ENCODE peak calls at places on chromosomes 13 and 19, in ten cellular contexts. One of them, this sample, is unnamed.

GRCh38 chr19:17718467-17718987 is 753 bp upstream of the MAP1S start:
- DNase-seq in heart right ventricle: no peak
- DNase-seq in dorsolateral prefrontal cortex: no peak
- DNase-seq in GM12864: no peak
- DNase-seq in thyroid gland: no peak
- DNase-seq in cardiac fibroblast: no peak
- DNase-seq in neural progenitor cell: peak
- DNase-seq in OCI-LY7: no peak
- DNase-seq in hepatocyte: no peak
- DNase-seq in transverse colon: no peak
- DNase-seq in this sample: no peak

GRCh38 chr13:49058761-49059160 is 83.0 kb downstream of the FNDC3A start:
- DNase-seq in heart right ventricle: no peak
- DNase-seq in dorsolateral prefrontal cortex: no peak
- DNase-seq in GM12864: no peak
- DNase-seq in thyroid gland: no peak
- DNase-seq in cardiac fibroblast: no peak
- DNase-seq in neural progenitor cell: no peak
- DNase-seq in OCI-LY7: no peak
- DNase-seq in hepatocyte: no peak
- DNase-seq in transverse colon: no peak
- DNase-seq in this sample: no peak

GRCh38 chr13:36244073-36244472 is 29.7 kb upstream of the SOHLH2 start:
- DNase-seq in heart right ventricle: no peak
- DNase-seq in dorsolateral prefrontal cortex: no peak
- DNase-seq in GM12864: no peak
- DNase-seq in thyroid gland: no peak
- DNase-seq in cardiac fibroblast: no peak
- DNase-seq in neural progenitor cell: no peak
- DNase-seq in OCI-LY7: no peak
- DNase-seq in hepatocyte: no peak
- DNase-seq in transverse colon: no peak
- DNase-seq in this sample: no peak

GRCh38 chr13:40438999-40439797 is 227.2 kb downstream of the FOXO1 start:
- DNase-seq in heart right ventricle: no peak
- DNase-seq in dorsolateral prefrontal cortex: no peak
- DNase-seq in GM12864: no peak
- DNase-seq in thyroid gland: no peak
- DNase-seq in cardiac fibroblast: peak
- DNase-seq in neural progenitor cell: no peak
- DNase-seq in OCI-LY7: peak
- DNase-seq in hepatocyte: peak
- DNase-seq in transverse colon: no peak
- DNase-seq in this sample: no peak

GRCh38 chr19:50252111-50252886 is 48.9 kb downstream of the MYH14 start:
- DNase-seq in heart right ventricle: no peak
- DNase-seq in dorsolateral prefrontal cortex: no peak
- DNase-seq in GM12864: no peak
- DNase-seq in thyroid gland: no peak
- DNase-seq in cardiac fibroblast: peak
- DNase-seq in neural progenitor cell: peak
- DNase-seq in OCI-LY7: peak
- DNase-seq in hepatocyte: no peak
- DNase-seq in transverse colon: peak
- DNase-seq in this sample: no peak

GRCh38 chr19:42528354-42529247 is at the start of gene CEACAM1:
- DNase-seq in heart right ventricle: peak
- DNase-seq in dorsolateral prefrontal cortex: no peak
- DNase-seq in GM12864: peak
- DNase-seq in thyroid gland: peak
- DNase-seq in cardiac fibroblast: peak
- DNase-seq in neural progenitor cell: no peak
- DNase-seq in OCI-LY7: peak
- DNase-seq in hepatocyte: peak
- DNase-seq in transverse colon: peak
- DNase-seq in this sample: no peak

GRCh38 chr19:49862411-49863253 is 4.7 kb downstream of the PNKP start:
- DNase-seq in heart right ventricle: no peak
- DNase-seq in dorsolateral prefrontal cortex: no peak
- DNase-seq in GM12864: no peak
- DNase-seq in thyroid gland: peak
- DNase-seq in cardiac fibroblast: no peak
- DNase-seq in neural progenitor cell: peak
- DNase-seq in OCI-LY7: peak
- DNase-seq in hepatocyte: no peak
- DNase-seq in transverse colon: no peak
- DNase-seq in this sample: no peak

GRCh38 chr13:30045916-30046704 is 195.7 kb upstream of the UBL3 start:
- DNase-seq in heart right ventricle: no peak
- DNase-seq in dorsolateral prefrontal cortex: no peak
- DNase-seq in GM12864: no peak
- DNase-seq in thyroid gland: no peak
- DNase-seq in cardiac fibroblast: peak
- DNase-seq in neural progenitor cell: no peak
- DNase-seq in OCI-LY7: no peak
- DNase-seq in hepatocyte: no peak
- DNase-seq in transverse colon: no peak
- DNase-seq in this sample: no peak

GRCh38 chr13:48749699-48750473 is 96.2 kb downstream of the CYSLTR2 start:
- DNase-seq in heart right ventricle: peak
- DNase-seq in dorsolateral prefrontal cortex: peak
- DNase-seq in GM12864: peak
- DNase-seq in thyroid gland: peak
- DNase-seq in cardiac fibroblast: peak
- DNase-seq in neural progenitor cell: peak
- DNase-seq in OCI-LY7: peak
- DNase-seq in hepatocyte: peak
- DNase-seq in transverse colon: peak
- DNase-seq in this sample: peak

GRCh38 chr19:18470153-18470552 is 32.2 kb upstream of the ISYNA1 start:
- DNase-seq in heart right ventricle: peak
- DNase-seq in dorsolateral prefrontal cortex: no peak
- DNase-seq in GM12864: no peak
- DNase-seq in thyroid gland: no peak
- DNase-seq in cardiac fibroblast: peak
- DNase-seq in neural progenitor cell: peak
- DNase-seq in OCI-LY7: peak
- DNase-seq in hepatocyte: peak
- DNase-seq in transverse colon: no peak
- DNase-seq in this sample: no peak

GRCh38 chr19:40807147-40808020 is 8.4 kb downstream of the EGLN2 start:
- DNase-seq in heart right ventricle: no peak
- DNase-seq in dorsolateral prefrontal cortex: no peak
- DNase-seq in GM12864: no peak
- DNase-seq in thyroid gland: peak
- DNase-seq in cardiac fibroblast: no peak
- DNase-seq in neural progenitor cell: peak
- DNase-seq in OCI-LY7: peak
- DNase-seq in hepatocyte: peak
- DNase-seq in transverse colon: no peak
- DNase-seq in this sample: no peak

GRCh38 chr13:99159331-99160061 is 41.2 kb upstream of the UBAC2 start:
- DNase-seq in heart right ventricle: no peak
- DNase-seq in dorsolateral prefrontal cortex: no peak
- DNase-seq in GM12864: no peak
- DNase-seq in thyroid gland: no peak
- DNase-seq in cardiac fibroblast: no peak
- DNase-seq in neural progenitor cell: no peak
- DNase-seq in OCI-LY7: no peak
- DNase-seq in hepatocyte: no peak
- DNase-seq in transverse colon: no peak
- DNase-seq in this sample: no peak

GRCh38 chr13:106533940-106534843 is 1.3 kb downstream of the EFNB2 start:
- DNase-seq in heart right ventricle: peak
- DNase-seq in dorsolateral prefrontal cortex: peak
- DNase-seq in GM12864: no peak
- DNase-seq in thyroid gland: peak
- DNase-seq in cardiac fibroblast: peak
- DNase-seq in neural progenitor cell: peak
- DNase-seq in OCI-LY7: no peak
- DNase-seq in hepatocyte: peak
- DNase-seq in transverse colon: peak
- DNase-seq in this sample: no peak

GRCh38 chr19:6761053-6761676 is 6.1 kb downstream of the SH2D3A start:
- DNase-seq in heart right ventricle: no peak
- DNase-seq in dorsolateral prefrontal cortex: no peak
- DNase-seq in GM12864: no peak
- DNase-seq in thyroid gland: no peak
- DNase-seq in cardiac fibroblast: no peak
- DNase-seq in neural progenitor cell: peak
- DNase-seq in OCI-LY7: peak
- DNase-seq in hepatocyte: no peak
- DNase-seq in transverse colon: no peak
- DNase-seq in this sample: no peak

GRCh38 chr13:112734696-112735547 is 45.1 kb downstream of the ATP11A start:
- DNase-seq in heart right ventricle: no peak
- DNase-seq in dorsolateral prefrontal cortex: no peak
- DNase-seq in GM12864: no peak
- DNase-seq in thyroid gland: no peak
- DNase-seq in cardiac fibroblast: no peak
- DNase-seq in neural progenitor cell: no peak
- DNase-seq in OCI-LY7: no peak
- DNase-seq in hepatocyte: no peak
- DNase-seq in transverse colon: no peak
- DNase-seq in this sample: no peak

GRCh38 chr13:104477256-104477655 is 1411.0 kb upstream of the SLC10A2 start:
- DNase-seq in heart right ventricle: no peak
- DNase-seq in dorsolateral prefrontal cortex: no peak
- DNase-seq in GM12864: no peak
- DNase-seq in thyroid gland: no peak
- DNase-seq in cardiac fibroblast: no peak
- DNase-seq in neural progenitor cell: no peak
- DNase-seq in OCI-LY7: no peak
- DNase-seq in hepatocyte: no peak
- DNase-seq in transverse colon: no peak
- DNase-seq in this sample: peak

GRCh38 chr19:7520131-7521051 is 2.0 kb upstream of the MCOLN1 start:
- DNase-seq in heart right ventricle: no peak
- DNase-seq in dorsolateral prefrontal cortex: peak
- DNase-seq in GM12864: no peak
- DNase-seq in thyroid gland: no peak
- DNase-seq in cardiac fibroblast: no peak
- DNase-seq in neural progenitor cell: no peak
- DNase-seq in OCI-LY7: no peak
- DNase-seq in hepatocyte: no peak
- DNase-seq in transverse colon: no peak
- DNase-seq in this sample: no peak

DNA sequence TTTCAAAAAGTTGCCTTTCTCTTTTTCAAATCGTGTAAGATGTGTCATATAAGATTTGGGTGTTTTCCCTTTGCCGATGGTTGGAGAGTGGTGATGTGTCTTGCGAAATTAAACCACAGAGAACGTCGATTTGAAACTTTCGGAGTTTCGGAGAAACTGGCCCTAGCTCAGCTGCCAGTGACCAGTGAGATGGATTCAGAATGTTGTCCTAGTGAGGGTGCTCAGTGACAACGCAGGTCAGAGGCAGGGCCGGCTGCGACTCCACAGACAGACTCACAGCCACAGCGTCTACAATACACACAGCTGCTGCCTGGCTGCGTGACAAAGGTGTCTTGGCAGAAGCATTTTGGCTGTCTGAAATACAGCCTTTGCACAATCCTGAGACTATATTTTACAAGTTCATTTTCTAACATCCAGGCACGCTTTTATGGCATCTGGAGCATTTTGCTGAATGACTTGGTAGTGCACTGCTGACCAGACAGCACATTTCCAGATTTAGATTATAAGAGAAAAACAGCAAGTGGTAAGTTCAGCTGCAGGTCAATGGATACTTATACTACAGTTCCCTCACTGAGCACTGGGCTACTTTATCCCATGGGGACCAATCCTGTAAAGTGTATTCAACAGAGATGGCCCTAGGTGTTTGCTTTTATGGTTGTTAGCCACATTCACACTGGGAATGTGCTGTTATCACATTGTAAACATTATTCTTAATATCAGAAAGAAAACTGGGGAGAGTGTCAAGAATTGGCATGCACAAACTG is 207.5 kb downstream of the KCNRG start:
- DNase-seq in heart right ventricle: peak
- DNase-seq in dorsolateral prefrontal cortex: no peak
- DNase-seq in GM12864: no peak
- DNase-seq in thyroid gland: peak
- DNase-seq in cardiac fibroblast: peak
- DNase-seq in neural progenitor cell: no peak
- DNase-seq in OCI-LY7: no peak
- DNase-seq in hepatocyte: peak
- DNase-seq in transverse colon: peak
- DNase-seq in this sample: peak
- H3K4me3 ChIP-seq in heart right ventricle: no peak
- H3K4me3 ChIP-seq in dorsolateral prefrontal cortex: no peak
- H3K4me3 ChIP-seq in GM12864: no peak
- H3K4me3 ChIP-seq in thyroid gland: no peak
- H3K4me3 ChIP-seq in cardiac fibroblast: peak
- H3K4me3 ChIP-seq in neural progenitor cell: no peak
- H3K4me3 ChIP-seq in OCI-LY7: no peak
- H3K4me3 ChIP-seq in hepatocyte: no peak
- H3K4me3 ChIP-seq in transverse colon: no peak
- H3K4me3 ChIP-seq in this sample: peak

GRCh38 chr13:85896516-85897450 is 97.6 kb upstream of the SLITRK6 start:
- DNase-seq in heart right ventricle: no peak
- DNase-seq in dorsolateral prefrontal cortex: no peak
- DNase-seq in GM12864: no peak
- DNase-seq in thyroid gland: no peak
- DNase-seq in cardiac fibroblast: no peak
- DNase-seq in neural progenitor cell: peak
- DNase-seq in OCI-LY7: peak
- DNase-seq in hepatocyte: no peak
- DNase-seq in transverse colon: no peak
- DNase-seq in this sample: no peak
- TF ChIP-seq CTCF in heart right ventricle: no peak
- TF ChIP-seq CTCF in dorsolateral prefrontal cortex: no peak
- TF ChIP-seq CTCF in GM12864: peak
- TF ChIP-seq CTCF in thyroid gland: no peak
- TF ChIP-seq CTCF in cardiac fibroblast: no peak
- TF ChIP-seq CTCF in neural progenitor cell: peak
- TF ChIP-seq CTCF in OCI-LY7: peak
- TF ChIP-seq CTCF in hepatocyte: no peak
- TF ChIP-seq CTCF in transverse colon: peak
- TF ChIP-seq CTCF in this sample: no peak

DNA sequence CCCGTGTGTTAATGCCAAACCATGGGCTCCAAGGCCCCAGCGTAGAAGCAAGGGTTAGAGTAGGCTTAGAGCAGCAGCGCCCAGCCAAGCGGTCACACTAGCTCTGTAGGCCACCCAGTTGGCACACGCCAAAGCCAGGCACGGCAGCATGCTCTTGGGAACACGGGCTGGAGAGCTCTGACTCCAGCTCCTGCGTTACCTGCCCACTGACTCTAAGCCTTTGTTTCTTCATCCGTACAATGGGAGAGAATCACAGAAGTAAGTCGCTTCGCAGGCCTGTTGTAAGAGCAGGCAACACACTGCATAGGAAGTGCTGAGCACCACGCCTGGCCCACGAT is 91.8 kb upstream of the ZNF507 start:
- DNase-seq in heart right ventricle: no peak
- DNase-seq in dorsolateral prefrontal cortex: no peak
- DNase-seq in GM12864: no peak
- DNase-seq in thyroid gland: no peak
- DNase-seq in cardiac fibroblast: no peak
- DNase-seq in neural progenitor cell: no peak
- DNase-seq in OCI-LY7: no peak
- DNase-seq in hepatocyte: no peak
- DNase-seq in transverse colon: no peak
- DNase-seq in this sample: no peak
- H3K4me3 ChIP-seq in heart right ventricle: no peak
- H3K4me3 ChIP-seq in dorsolateral prefrontal cortex: no peak
- H3K4me3 ChIP-seq in GM12864: no peak
- H3K4me3 ChIP-seq in thyroid gland: no peak
- H3K4me3 ChIP-seq in cardiac fibroblast: no peak
- H3K4me3 ChIP-seq in neural progenitor cell: no peak
- H3K4me3 ChIP-seq in OCI-LY7: no peak
- H3K4me3 ChIP-seq in hepatocyte: no peak
- H3K4me3 ChIP-seq in transverse colon: no peak
- H3K4me3 ChIP-seq in this sample: no peak

GRCh38 chr13:44141725-44142539 is 231.7 kb upstream of the SERP2 start:
- DNase-seq in heart right ventricle: peak
- DNase-seq in dorsolateral prefrontal cortex: peak
- DNase-seq in GM12864: peak
- DNase-seq in thyroid gland: peak
- DNase-seq in cardiac fibroblast: peak
- DNase-seq in neural progenitor cell: peak
- DNase-seq in OCI-LY7: peak
- DNase-seq in hepatocyte: peak
- DNase-seq in transverse colon: peak
- DNase-seq in this sample: peak
- TF ChIP-seq CTCF in heart right ventricle: no peak
- TF ChIP-seq CTCF in dorsolateral prefrontal cortex: no peak
- TF ChIP-seq CTCF in GM12864: no peak
- TF ChIP-seq CTCF in thyroid gland: peak
- TF ChIP-seq CTCF in cardiac fibroblast: no peak
- TF ChIP-seq CTCF in neural progenitor cell: no peak
- TF ChIP-seq CTCF in OCI-LY7: no peak
- TF ChIP-seq CTCF in hepatocyte: peak
- TF ChIP-seq CTCF in transverse colon: peak
- TF ChIP-seq CTCF in this sample: no peak

This sample was measured in astrocyte of the cerebellum.